ENCODE peak calls at places on chromosomes 3 and 15, in five cellular contexts. L is heart right ventricle, O is A549, C is tibial artery, M is spleen. S is an unnamed sample.
A peak's percentile ranks its signal among the peaks of the same experiment; 100 is the strongest.

GRCh38 chr15:58352026-58352929 is 79.5 kb upstream of the LIPC start:
- DNase-seq in L (no peak), O (no peak), C (no peak), M (no peak), S (no peak)

GRCh38 chr3:77772459-77772858 is 732.6 kb downstream of the ROBO2 start:
- DNase-seq in L (no peak), O (no peak), C (no peak), M (no peak), S (no peak)

GRCh38 chr3:111392911-111393351 is 149.1 kb upstream of the CD96 start:
- DNase-seq in L (no peak), O (peak; percentile 46), C (no peak), M (no peak), S (peak; percentile 95)

GRCh38 chr3:127184870-127185216 is 8.1 kb upstream of the PRR23E start:
- DNase-seq in L (no peak), O (no peak), C (no peak), M (peak; percentile 69), S (no peak)

GRCh38 chr3:107064445-107065060 is 312.7 kb upstream of the CCDC54 start:
- DNase-seq in L (no peak), O (peak; percentile 69), C (peak; percentile 70), M (no peak), S (no peak)

GRCh38 chr3:158696618-158697017 is 24.2 kb upstream of the LXN start:
- DNase-seq in L (no peak), O (peak; percentile 49), C (no peak), M (no peak), S (no peak)

GRCh38 chr3:187610926-187611545 is 59.2 kb downstream of the SST start:
- DNase-seq in L (no peak), O (no peak), C (no peak), M (no peak), S (no peak)

GRCh38 chr15:34275154-34275553 is 50.3 kb downstream of the EMC4 start:
- DNase-seq in L (no peak), O (no peak), C (no peak), M (no peak), S (no peak)

GRCh38 chr3:17070560-17070959 is 185.8 kb downstream of the PLCL2 start:
- DNase-seq in L (peak; percentile 42), O (peak; percentile 76), C (no peak), M (no peak), S (no peak)

GRCh38 chr3:132344666-132345280 is 27.6 kb downstream of the ACP3 start:
- DNase-seq in L (no peak), O (no peak), C (no peak), M (no peak), S (peak; percentile 39)

GRCh38 chr3:60085649-60086048 is 1035.8 kb upstream of the CFAP20DC start:
- DNase-seq in L (no peak), O (no peak), C (no peak), M (no peak), S (no peak)

GRCh38 chr3:152944671-152945070 is 109.7 kb downstream of the P2RY1 start:
- DNase-seq in L (no peak), O (no peak), C (no peak), M (no peak), S (no peak)

GRCh38 chr3:166688665-166689064 is 691.4 kb downstream of the ZBBX start:
- DNase-seq in L (no peak), O (no peak), C (no peak), M (no peak), S (no peak)

GRCh38 chr3:39468108-39468436 is 592 bp downstream of the MOBP start:
- DNase-seq in L (no peak), O (no peak), C (no peak), M (no peak), S (no peak)

GRCh38 chr3:176262071-176262470 is 935.2 kb downstream of the TBL1XR1 start:
- DNase-seq in L (no peak), O (no peak), C (no peak), M (no peak), S (no peak)

GRCh38 chr3:4978259-4978965 is 825 bp upstream of the BHLHE40 start:
- DNase-seq in L (peak; percentile 96), O (peak; percentile 98), C (peak; percentile 99), M (peak; percentile 98), S (peak; percentile 96)

GRCh38 chr3:148600440-148600839 is 97.3 kb upstream of the AGTR1 start:
- DNase-seq in L (no peak), O (no peak), C (no peak), M (no peak), S (no peak)

DNA sequence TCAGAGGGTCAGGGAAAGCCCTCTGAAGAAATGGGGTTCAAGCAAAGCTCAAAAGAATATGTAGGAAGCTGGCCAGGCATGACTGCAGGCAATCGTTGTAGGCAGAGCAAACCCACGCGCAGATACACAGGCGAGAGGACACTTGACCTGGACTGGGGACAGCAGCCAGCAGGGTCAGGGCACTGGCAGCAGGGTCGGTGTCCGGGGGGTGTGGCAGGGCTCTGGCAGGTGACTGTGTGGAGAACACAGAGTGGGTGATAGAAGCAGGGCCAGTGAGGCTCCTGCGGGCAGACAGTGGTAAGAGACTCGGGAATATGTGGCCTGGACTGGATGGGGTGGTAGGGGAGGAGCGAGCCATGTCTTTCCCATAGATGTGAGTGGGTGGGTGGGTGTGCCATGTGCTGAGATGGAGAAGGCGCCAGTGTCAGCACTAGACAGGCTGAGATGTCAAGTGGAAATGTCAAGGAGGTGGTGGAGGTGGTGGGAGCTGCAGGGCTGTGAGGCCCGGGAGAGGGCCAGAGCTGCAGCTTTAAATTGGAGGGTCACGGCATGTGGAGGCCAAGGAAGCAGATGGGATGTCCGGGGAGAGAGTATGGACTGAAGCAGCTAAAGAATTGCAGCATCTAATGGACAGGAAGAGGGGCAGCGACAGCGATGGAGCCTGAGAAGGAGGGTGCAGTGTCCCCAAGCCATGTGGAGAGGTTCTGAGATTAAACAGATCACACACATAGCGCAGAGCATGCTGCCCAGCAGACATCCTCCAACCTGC is 13.4 kb downstream of the TMEM43 start:
- DNase-seq in L (no peak), O (no peak), C (no peak), M (no peak), S (no peak)
- H3K27ac ChIP-seq in L (peak overlapping the region; percentile 62), O (no peak overlapping the region), C (peak overlapping the region; percentile 88), M (no peak overlapping the region), S (peak overlapping the region; percentile 75)

DNA sequence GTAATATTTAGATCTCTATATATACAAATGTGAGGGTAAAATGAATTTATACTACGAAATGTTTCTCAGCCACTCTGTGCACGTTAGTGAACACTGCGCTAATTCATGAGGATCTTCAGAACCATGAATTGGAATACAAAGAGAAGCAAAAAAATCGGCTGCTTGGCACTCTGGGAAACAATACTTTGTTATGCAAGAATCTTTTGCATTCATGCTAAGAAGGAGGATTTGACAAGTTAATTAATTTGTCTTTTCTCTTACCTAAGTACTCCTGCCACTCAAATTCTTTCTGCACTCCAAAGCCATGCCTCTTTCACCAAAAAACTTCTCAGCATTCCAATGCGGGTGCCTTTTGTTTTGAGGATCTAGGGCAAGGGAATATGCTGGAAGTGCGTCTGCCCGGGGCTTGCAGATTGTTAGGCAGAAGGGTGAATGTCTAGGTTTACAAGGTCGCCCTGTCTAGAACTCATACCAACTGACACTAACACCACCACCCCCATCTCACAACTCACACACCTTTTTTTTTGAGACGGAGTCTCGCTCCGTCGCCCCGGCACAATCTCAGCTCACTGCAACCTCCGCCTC is 11.3 kb upstream of the KAT2B start:
- DNase-seq in L (no peak), O (no peak), C (no peak), M (no peak), S (no peak)
- H3K27ac ChIP-seq in L (no peak overlapping the region), O (no peak overlapping the region), C (no peak overlapping the region), M (no peak overlapping the region), S (no peak overlapping the region)

GRCh38 chr15:78148392-78149067 is 632 bp upstream of the IDH3A start:
- DNase-seq in L (no peak), O (no peak), C (no peak), M (no peak), S (no peak)

GRCh38 chr15:78149805-78150751 is 916 bp downstream of the IDH3A start:
- DNase-seq in L (no peak), O (peak; percentile 21), C (no peak), M (no peak), S (no peak)

GRCh38 chr15:78146437-78147154 is 2.6 kb upstream of the IDH3A start:
- DNase-seq in L (no peak), O (no peak), C (no peak), M (no peak), S (no peak)

GRCh38 chr15:78147566-78147965 is 1.6 kb upstream of the IDH3A start:
- DNase-seq in L (peak; percentile 34), O (no peak), C (no peak), M (no peak), S (no peak)

DNA sequence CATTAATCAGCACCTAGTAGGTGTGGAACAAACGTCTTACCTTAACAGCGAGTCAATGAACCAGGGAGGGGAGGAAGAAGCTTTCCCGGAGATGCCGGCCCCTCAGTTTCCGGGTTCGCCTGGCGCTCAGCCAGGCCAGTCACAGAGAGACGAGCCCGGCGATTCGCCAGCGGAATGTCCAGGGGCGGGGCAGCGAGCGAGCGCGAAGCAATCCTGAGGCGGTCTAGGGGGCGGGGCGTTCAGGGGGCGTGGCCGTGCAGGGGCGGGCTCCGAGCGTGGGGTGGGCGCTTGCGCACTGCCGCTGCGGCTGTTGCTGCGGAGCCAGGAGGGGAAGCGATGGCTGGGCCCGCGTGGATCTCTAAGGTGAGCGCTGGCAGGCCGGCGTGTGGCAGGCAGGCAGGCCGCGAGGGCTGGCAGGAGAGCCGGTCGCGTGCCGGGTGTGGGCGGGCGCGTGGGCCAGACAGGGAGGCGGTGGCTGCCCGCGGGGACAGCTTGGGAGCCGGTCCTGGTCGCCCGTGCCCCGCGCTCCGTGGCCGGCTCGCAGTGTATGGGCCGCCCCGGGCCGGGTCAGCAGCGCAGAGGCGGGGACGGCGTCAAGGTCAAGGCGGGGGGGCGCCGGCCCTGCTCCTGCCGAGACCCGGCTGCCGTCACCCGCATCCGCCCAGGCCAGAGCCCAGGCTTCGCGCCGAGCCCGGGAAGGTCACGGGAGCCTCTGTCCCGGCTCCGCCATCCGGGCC is at the start of gene IDH3A:
- DNase-seq in L (peak; percentile 100), O (peak; percentile 97), C (peak; percentile 99), M (peak; percentile 100), S (peak; percentile 74)
- H3K27ac ChIP-seq in L (peak within 1 kb of the TSS; percentile 91), O (peak within 1 kb of the TSS; percentile 80), C (peak within 1 kb of the TSS; percentile 83), M (peak within 1 kb of the TSS; percentile 48), S (peak within 1 kb of the TSS; percentile 64)

DNA sequence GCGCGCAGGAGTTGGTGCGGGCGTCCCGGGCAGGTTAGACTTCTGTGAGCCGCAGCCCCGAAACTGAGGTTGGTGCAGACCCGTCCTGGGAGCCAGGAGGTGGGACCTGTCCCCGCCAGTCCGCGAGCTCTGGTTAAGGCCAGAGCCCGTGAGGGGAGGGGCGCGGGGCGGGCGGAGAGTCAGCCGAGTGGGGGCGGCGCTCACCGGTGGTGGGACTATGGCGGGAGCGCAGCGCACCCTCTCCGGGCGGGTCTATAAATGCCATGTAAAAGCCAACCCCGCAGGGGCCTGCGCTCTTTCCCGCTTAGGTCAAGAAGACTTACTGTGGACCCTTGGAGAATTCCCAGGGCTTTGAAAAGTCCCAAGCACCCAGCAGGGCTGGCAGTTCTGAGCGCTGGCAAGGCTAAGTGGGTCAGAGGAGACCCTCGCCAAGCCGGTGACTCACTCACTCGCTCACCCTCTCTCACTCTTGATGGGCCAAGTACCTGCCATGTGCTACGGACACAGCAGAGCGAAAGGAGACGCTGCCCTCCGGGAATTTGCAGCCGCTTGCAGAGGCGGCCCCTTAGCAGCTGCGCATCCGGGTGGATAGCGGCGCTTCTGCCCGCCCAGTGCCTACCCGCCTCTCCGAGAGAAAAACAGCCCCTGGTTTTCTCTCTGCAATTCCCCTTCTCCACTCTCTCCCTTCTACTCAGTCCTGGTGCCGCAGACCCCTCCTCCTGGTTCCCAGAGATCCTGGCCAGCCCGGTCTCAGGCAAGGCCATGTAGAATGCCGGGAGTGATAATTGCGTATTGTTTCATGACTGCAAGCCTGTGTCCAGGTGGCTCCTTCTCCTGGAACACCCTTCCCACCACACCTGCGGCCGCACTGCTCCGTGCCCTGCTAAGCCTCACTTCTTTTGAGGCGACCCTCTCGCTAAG is at the start of gene ALDH1L1:
- DNase-seq in L (peak; percentile 84), O (no peak), C (peak; percentile 92), M (no peak), S (peak; percentile 33)
- H3K27ac ChIP-seq in L (peak within 1 kb of the TSS; percentile 91), O (no peak within 1 kb of the TSS), C (peak within 1 kb of the TSS; percentile 81), M (no peak within 1 kb of the TSS), S (peak within 1 kb of the TSS; percentile 76)